ENCODE peak calls at places on chromosomes 7 and 10, in five cellular contexts. One of them, this sample, is unnamed.

GRCh38 chr7:155132431-155132830 is 62.3 kb downstream of the HTR5A start:
- DNase-seq in AG10803: no peak
- DNase-seq in epithelial cell of proximal tubule: no peak
- DNase-seq in uterus: no peak
- DNase-seq in colonic mucosa: no peak
- DNase-seq in this sample: no peak

GRCh38 chr10:22649390-22649841 is 65.0 kb downstream of the PIP4K2A start:
- DNase-seq in epithelial cell of proximal tubule: peak
- DNase-seq in colonic mucosa: no peak
- DNase-seq in uterus: no peak
- DNase-seq in AG10803: no peak
- DNase-seq in this sample: no peak

GRCh38 chr10:33134011-33134751 is 176.2 kb upstream of the ITGB1 start:
- DNase-seq in uterus: peak
- DNase-seq in AG10803: peak
- DNase-seq in epithelial cell of proximal tubule: peak
- DNase-seq in colonic mucosa: peak
- DNase-seq in this sample: peak

GRCh38 chr10:89837173-89838001 is 136.0 kb downstream of the KIF20B start:
- DNase-seq in uterus: peak
- DNase-seq in AG10803: peak
- DNase-seq in epithelial cell of proximal tubule: no peak
- DNase-seq in colonic mucosa: peak
- DNase-seq in this sample: peak

GRCh38 chr10:22931948-22932347 is 4.1 kb downstream of the ARMC3 start:
- DNase-seq in AG10803: no peak
- DNase-seq in uterus: no peak
- DNase-seq in colonic mucosa: no peak
- DNase-seq in epithelial cell of proximal tubule: no peak
- DNase-seq in this sample: peak

GRCh38 chr7:39695852-39696586 is 72.6 kb downstream of the RALA start:
- DNase-seq in AG10803: peak
- DNase-seq in epithelial cell of proximal tubule: no peak
- DNase-seq in colonic mucosa: no peak
- DNase-seq in uterus: no peak
- DNase-seq in this sample: no peak

GRCh38 chr7:98394377-98394836 is 6.5 kb downstream of the BAIAP2L1 start:
- DNase-seq in colonic mucosa: no peak
- DNase-seq in uterus: no peak
- DNase-seq in AG10803: peak
- DNase-seq in epithelial cell of proximal tubule: no peak
- DNase-seq in this sample: peak

GRCh38 chr10:29651767-29652166 is 17.0 kb upstream of the SVIL start:
- DNase-seq in colonic mucosa: no peak
- DNase-seq in AG10803: no peak
- DNase-seq in epithelial cell of proximal tubule: no peak
- DNase-seq in uterus: no peak
- DNase-seq in this sample: no peak

GRCh38 chr7:69698109-69698840 is 100.0 kb downstream of the AUTS2 start:
- DNase-seq in AG10803: peak
- DNase-seq in uterus: no peak
- DNase-seq in colonic mucosa: no peak
- DNase-seq in epithelial cell of proximal tubule: no peak
- DNase-seq in this sample: no peak

GRCh38 chr7:83130623-83131545 is 31.8 kb downstream of the PCLO start:
- DNase-seq in uterus: no peak
- DNase-seq in AG10803: no peak
- DNase-seq in colonic mucosa: no peak
- DNase-seq in epithelial cell of proximal tubule: no peak
- DNase-seq in this sample: no peak

GRCh38 chr7:131774419-131775220 is 218.2 kb upstream of the PODXL start:
- DNase-seq in uterus: no peak
- DNase-seq in AG10803: no peak
- DNase-seq in epithelial cell of proximal tubule: no peak
- DNase-seq in colonic mucosa: no peak
- DNase-seq in this sample: peak

GRCh38 chr10:114336823-114337509 is 67.3 kb downstream of the AFAP1L2 start:
- DNase-seq in colonic mucosa: no peak
- DNase-seq in uterus: no peak
- DNase-seq in epithelial cell of proximal tubule: no peak
- DNase-seq in AG10803: no peak
- DNase-seq in this sample: no peak

GRCh38 chr10:30056767-30057355 is 2.5 kb downstream of the JCAD start:
- DNase-seq in AG10803: no peak
- DNase-seq in epithelial cell of proximal tubule: no peak
- DNase-seq in uterus: no peak
- DNase-seq in colonic mucosa: no peak
- DNase-seq in this sample: no peak

GRCh38 chr10:6840093-6840763 is 260.2 kb upstream of the PRKCQ start:
- DNase-seq in epithelial cell of proximal tubule: no peak
- DNase-seq in colonic mucosa: no peak
- DNase-seq in uterus: no peak
- DNase-seq in AG10803: peak
- DNase-seq in this sample: peak

GRCh38 chr7:93172683-93173082 is 24.5 kb upstream of the SAMD9L start:
- DNase-seq in colonic mucosa: no peak
- DNase-seq in AG10803: no peak
- DNase-seq in uterus: no peak
- DNase-seq in epithelial cell of proximal tubule: no peak
- DNase-seq in this sample: no peak

GRCh38 chr7:41574377-41574776 is 128.5 kb downstream of the INHBA start:
- DNase-seq in epithelial cell of proximal tubule: no peak
- DNase-seq in AG10803: peak
- DNase-seq in uterus: no peak
- DNase-seq in colonic mucosa: no peak
- DNase-seq in this sample: peak

GRCh38 chr7:21550821-21551531 is 8.1 kb downstream of the DNAH11 start:
- DNase-seq in uterus: no peak
- DNase-seq in colonic mucosa: no peak
- DNase-seq in AG10803: no peak
- DNase-seq in epithelial cell of proximal tubule: no peak
- DNase-seq in this sample: no peak
- TF ChIP-seq CTCF in uterus: no peak
- TF ChIP-seq CTCF in colonic mucosa: no peak
- TF ChIP-seq CTCF in AG10803: no peak
- TF ChIP-seq CTCF in epithelial cell of proximal tubule: no peak
- TF ChIP-seq CTCF in this sample: no peak

DNA sequence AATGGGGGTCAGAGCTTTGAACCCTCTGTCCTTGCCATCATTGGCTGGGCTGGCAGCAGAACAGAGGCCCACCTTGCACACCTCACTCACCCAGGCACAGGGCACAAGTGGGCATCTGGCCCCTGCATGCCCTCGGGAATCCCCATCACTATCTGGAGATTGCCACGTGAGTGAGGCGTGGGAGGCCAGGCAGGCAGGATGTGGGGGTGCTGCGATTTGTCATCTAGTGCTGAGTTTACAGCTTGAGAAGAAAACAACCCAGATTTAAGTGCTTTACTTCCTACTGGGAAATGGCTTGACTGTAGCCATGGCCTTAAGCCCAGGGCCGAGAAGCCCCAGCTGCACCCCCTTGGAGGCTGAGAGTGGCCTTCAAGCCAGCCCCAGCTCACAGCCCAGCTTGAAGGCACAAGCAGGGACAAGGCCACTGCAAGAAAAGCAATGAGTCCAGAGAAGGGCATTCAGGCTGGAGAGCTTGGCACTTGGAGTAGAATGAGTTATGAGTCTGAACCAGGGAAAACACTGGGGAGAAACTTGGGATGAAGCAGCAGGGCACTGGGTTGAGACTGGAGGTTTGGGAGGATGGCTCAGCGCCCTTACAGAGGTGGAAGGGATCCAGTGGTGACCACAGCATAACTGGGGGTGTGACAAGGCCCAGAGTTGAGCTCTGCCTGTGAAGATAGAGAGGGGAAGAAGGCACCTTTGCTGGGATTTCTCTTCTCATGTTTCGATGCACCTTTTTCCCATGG is 123.0 kb downstream of the CXCL12 start:
- DNase-seq in epithelial cell of proximal tubule: no peak
- DNase-seq in uterus: peak
- DNase-seq in AG10803: peak
- DNase-seq in colonic mucosa: peak
- DNase-seq in this sample: peak
- H3K4me3 ChIP-seq in epithelial cell of proximal tubule: no peak
- H3K4me3 ChIP-seq in uterus: no peak
- H3K4me3 ChIP-seq in AG10803: no peak
- H3K4me3 ChIP-seq in colonic mucosa: no peak
- H3K4me3 ChIP-seq in this sample: no peak

DNA sequence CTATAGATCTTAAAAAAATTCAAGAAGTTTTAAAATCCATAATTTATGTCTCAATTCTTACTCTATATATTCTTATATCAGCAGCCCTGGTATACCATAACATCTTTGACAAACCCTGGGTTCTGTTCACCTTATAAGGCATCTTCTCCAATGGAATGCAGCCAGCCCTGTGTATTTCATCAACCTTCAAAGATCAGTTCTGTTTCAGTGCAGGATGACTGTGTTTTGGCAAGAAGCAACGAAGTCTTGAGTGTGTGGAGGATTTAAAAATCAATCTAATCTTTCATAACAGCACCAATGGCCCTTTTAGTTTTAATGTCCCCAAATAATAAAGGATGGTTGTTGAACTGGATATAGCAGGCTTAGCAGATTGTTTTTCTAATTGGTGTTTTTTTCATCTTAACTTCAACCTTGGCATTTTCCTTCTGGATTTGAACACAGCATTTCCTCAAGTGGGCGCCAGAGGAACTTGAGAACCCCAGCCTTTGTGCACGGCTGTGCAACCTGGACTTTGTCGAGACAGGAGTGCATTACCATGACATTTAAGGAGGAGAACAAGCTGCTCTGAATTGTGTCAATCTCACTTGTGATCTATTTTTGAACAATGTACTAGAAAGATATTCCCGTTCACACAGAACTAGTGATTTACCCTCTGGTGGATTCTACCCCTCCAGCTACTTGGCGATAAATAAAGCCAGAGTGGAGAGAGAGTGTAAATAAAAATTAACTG is 313.3 kb upstream of the AKR1E2 start:
- DNase-seq in uterus: no peak
- DNase-seq in AG10803: peak
- DNase-seq in colonic mucosa: peak
- DNase-seq in epithelial cell of proximal tubule: no peak
- DNase-seq in this sample: peak
- TF ChIP-seq CTCF in uterus: peak
- TF ChIP-seq CTCF in AG10803: peak
- TF ChIP-seq CTCF in colonic mucosa: peak
- TF ChIP-seq CTCF in epithelial cell of proximal tubule: peak
- TF ChIP-seq CTCF in this sample: peak

DNA sequence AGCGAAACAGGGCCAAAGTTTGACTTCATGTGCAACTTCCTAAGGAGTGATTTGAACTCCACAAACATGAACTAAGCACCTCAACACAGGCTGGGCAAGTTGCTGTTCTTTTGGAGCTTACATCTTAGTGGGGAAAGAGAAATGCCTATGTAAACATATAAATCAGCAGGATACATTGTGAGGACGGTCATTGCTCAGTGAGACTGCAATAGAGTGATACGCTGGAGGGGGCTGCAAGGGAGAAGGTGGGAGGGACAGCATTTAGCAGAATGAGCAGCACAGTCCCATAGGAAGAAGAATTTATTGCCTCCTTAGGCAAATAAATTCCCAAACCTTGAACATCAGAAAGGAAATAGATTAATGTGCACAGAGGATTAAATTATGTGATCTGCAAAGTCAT is 90.0 kb downstream of the EGFR start:
- DNase-seq in epithelial cell of proximal tubule: no peak
- DNase-seq in AG10803: no peak
- DNase-seq in colonic mucosa: no peak
- DNase-seq in uterus: no peak
- DNase-seq in this sample: no peak
- H3K4me3 ChIP-seq in epithelial cell of proximal tubule: no peak
- H3K4me3 ChIP-seq in AG10803: no peak
- H3K4me3 ChIP-seq in colonic mucosa: no peak
- H3K4me3 ChIP-seq in uterus: no peak
- H3K4me3 ChIP-seq in this sample: no peak